ENCODE peak calls at places on chromosomes 13 and 19, in nine cellular contexts. R, Z, O, B, Y, J, I, D and N are unnamed samples.

GRCh38 chr13:109369357-109370052 is 416.9 kb downstream of the IRS2 start:
- DNase-seq in R (no peak), Z (no peak), O (no peak), B (no peak), Y (no peak), J (no peak), I (no peak), D (no peak), N (no peak)

GRCh38 chr13:25468330-25469178 is 96.8 kb downstream of the ATP8A2 start:
- DNase-seq in R (no peak), Z (no peak), O (no peak), B (no peak), Y (no peak), J (no peak), I (no peak), D (no peak), N (no peak)

GRCh38 chr13:33322474-33322827 is 36.9 kb upstream of the STARD13 start:
- DNase-seq in R (peak), Z (no peak), O (no peak), B (peak), Y (no peak), J (no peak), I (no peak), D (peak), N (no peak)

GRCh38 chr13:20544186-20544914 is 18.7 kb upstream of the CRYL1 start:
- DNase-seq in R (no peak), Z (no peak), O (no peak), B (no peak), Y (no peak), J (no peak), I (no peak), D (no peak), N (no peak)

GRCh38 chr13:83716121-83716520 is 166.2 kb downstream of the SLITRK1 start:
- DNase-seq in R (no peak), Z (no peak), O (no peak), B (no peak), Y (no peak), J (no peak), I (no peak), D (no peak), N (no peak)

GRCh38 chr13:97913206-97913605 is 40.3 kb upstream of the IPO5 start:
- DNase-seq in R (no peak), Z (no peak), O (no peak), B (no peak), Y (no peak), J (no peak), I (no peak), D (no peak), N (no peak)

GRCh38 chr13:25286308-25286968 is 850 bp downstream of the MTMR6 start:
- DNase-seq in R (no peak), Z (no peak), O (no peak), B (peak), Y (no peak), J (no peak), I (peak), D (no peak), N (no peak)

GRCh38 chr13:103694471-103694870 is 628.3 kb upstream of the SLC10A2 start:
- DNase-seq in R (no peak), Z (no peak), O (no peak), B (no peak), Y (no peak), J (no peak), I (no peak), D (no peak), N (no peak)

GRCh38 chr13:77975358-77976042 is 56.9 kb upstream of the EDNRB start:
- DNase-seq in R (no peak), Z (no peak), O (no peak), B (no peak), Y (no peak), J (no peak), I (no peak), D (no peak), N (no peak)

GRCh38 chr19:10270616-10271394 is at the start of gene ICAM1:
- DNase-seq in R (peak), Z (peak), O (no peak), B (peak), Y (no peak), J (peak), I (peak), D (peak), N (peak)

GRCh38 chr19:40279120-40279551 is 6.0 kb downstream of the AKT2 start:
- DNase-seq in R (peak), Z (no peak), O (no peak), B (peak), Y (no peak), J (peak), I (no peak), D (peak), N (no peak)

GRCh38 chr19:29941828-29942403 is at the start of gene URI1:
- DNase-seq in R (peak), Z (peak), O (peak), B (peak), Y (peak), J (peak), I (peak), D (peak), N (peak)

GRCh38 chr19:4368128-4368820 is 24.9 kb downstream of the MPND start:
- DNase-seq in R (no peak), Z (no peak), O (no peak), B (no peak), Y (no peak), J (no peak), I (peak), D (peak), N (peak)

GRCh38 chr19:44807652-44808462 is 1.0 kb upstream of the BCAM start:
- DNase-seq in R (peak), Z (peak), O (no peak), B (peak), Y (peak), J (no peak), I (peak), D (no peak), N (peak)

GRCh38 chr19:47257411-47258169 is 1.3 kb downstream of the CCDC9 start:
- DNase-seq in R (no peak), Z (no peak), O (peak), B (no peak), Y (no peak), J (no peak), I (no peak), D (peak), N (no peak)

GRCh38 chr13:29852464-29853054 is 2.1 kb upstream of the UBL3 start:
- DNase-seq in R (no peak), Z (no peak), O (no peak), B (no peak), Y (no peak), J (no peak), I (no peak), D (no peak), N (no peak)

GRCh38 chr13:35475131-35475959 is 1.1 kb downstream of the MAB21L1 start:
- DNase-seq in R (peak), Z (no peak), O (peak), B (peak), Y (no peak), J (peak), I (peak), D (no peak), N (peak)

GRCh38 chr13:94596575-94596971 is 621 bp upstream of the TGDS start:
- DNase-seq in R (no peak), Z (no peak), O (no peak), B (no peak), Y (no peak), J (no peak), I (no peak), D (peak), N (no peak)

GRCh38 chr13:94599877-94600276 is 1.8 kb upstream of the GPR180 start:
- DNase-seq in R (no peak), Z (no peak), O (no peak), B (no peak), Y (no peak), J (no peak), I (no peak), D (no peak), N (no peak)

GRCh38 chr13:94595006-94595942 is 678 bp downstream of the TGDS start:
- DNase-seq in R (no peak), Z (no peak), O (peak), B (peak), Y (no peak), J (no peak), I (peak), D (no peak), N (no peak)

GRCh38 chr13:94598281-94598680 is 2.3 kb upstream of the TGDS start:
- DNase-seq in R (no peak), Z (no peak), O (no peak), B (no peak), Y (no peak), J (no peak), I (no peak), D (no peak), N (no peak)

DNA sequence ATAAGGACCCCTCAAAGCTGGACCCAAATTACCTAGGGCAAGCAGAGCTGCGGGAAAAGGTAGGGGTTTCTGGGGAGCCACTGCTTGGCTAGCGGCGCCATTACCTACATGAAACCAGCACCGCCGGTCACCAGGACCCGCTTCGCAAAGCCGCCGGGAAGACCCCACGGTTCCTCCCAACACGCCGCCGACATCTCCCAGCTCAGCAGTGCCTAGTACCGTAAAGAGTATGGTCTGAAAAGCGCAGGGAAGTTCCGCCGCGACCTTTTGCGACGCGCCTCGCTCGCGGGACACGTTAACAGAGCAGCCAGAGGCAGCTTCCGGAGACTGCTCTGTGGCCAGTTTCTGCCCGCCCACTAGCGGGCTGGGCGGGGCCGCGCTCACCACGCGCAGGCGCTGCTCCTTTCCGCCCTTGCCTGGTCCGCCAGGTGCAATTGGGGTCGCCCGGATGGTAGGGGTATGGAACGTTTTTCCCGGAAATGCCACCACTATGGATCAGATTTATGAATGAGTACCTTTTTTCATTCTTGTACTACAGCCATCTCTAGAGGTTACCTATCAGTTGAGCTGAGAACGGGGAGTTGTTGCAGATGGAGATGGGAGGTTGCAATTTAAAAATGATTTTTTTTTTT is at the start of gene TGDS:
- DNase-seq in R (peak), Z (peak), O (peak), B (peak), Y (peak), J (peak), I (peak), D (peak), N (peak)
- TF ChIP-seq POLR2A in R (peak), Z (peak), O (peak), B (peak), Y (peak), J (peak), I (peak), D (peak), N (peak)

GRCh38 chr13:106390360-106390759 is 145.1 kb downstream of the EFNB2 start:
- DNase-seq in R (no peak), Z (no peak), O (no peak), B (no peak), Y (no peak), J (no peak), I (peak), D (no peak), N (no peak)

GRCh38 chr13:106393776-106394175 is 141.7 kb downstream of the EFNB2 start:
- DNase-seq in R (no peak), Z (no peak), O (no peak), B (no peak), Y (no peak), J (no peak), I (no peak), D (no peak), N (no peak)

GRCh38 chr13:106385669-106386068 is 149.8 kb downstream of the EFNB2 start:
- DNase-seq in R (no peak), Z (no peak), O (no peak), B (no peak), Y (no peak), J (no peak), I (no peak), D (no peak), N (no peak)

DNA sequence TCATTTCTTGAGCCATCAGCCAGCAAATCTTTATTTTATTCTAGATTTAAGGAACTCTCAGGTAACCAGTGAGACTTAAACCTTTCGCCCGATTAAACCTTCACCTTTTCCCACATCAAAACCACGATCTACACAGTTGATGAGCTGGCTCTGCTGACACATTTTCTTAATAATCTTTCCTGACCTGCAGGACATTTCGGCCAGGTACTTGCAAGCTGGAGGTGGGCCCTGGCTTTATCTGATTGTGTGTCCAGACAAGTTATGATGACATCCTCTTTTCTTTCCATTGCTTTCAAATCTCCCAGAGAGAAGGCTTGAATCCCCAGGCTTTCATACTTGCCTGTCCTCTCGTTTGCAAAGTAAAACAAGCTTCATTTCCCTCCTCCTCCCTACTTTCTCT is 144.2 kb downstream of the EFNB2 start:
- DNase-seq in R (no peak), Z (no peak), O (no peak), B (no peak), Y (no peak), J (no peak), I (no peak), D (no peak), N (no peak)
- TF ChIP-seq POLR2A in R (no peak), Z (no peak), O (no peak), B (no peak), Y (no peak), J (no peak), I (no peak), D (no peak), N (no peak)

GRCh38 chr19:50419580-50420035 is 870 bp downstream of the SPIB start:
- DNase-seq in R (no peak), Z (no peak), O (no peak), B (no peak), Y (no peak), J (no peak), I (no peak), D (no peak), N (no peak)
- TF ChIP-seq POLR2A in R (no peak), Z (no peak), O (no peak), B (no peak), Y (no peak), J (no peak), I (no peak), D (no peak), N (no peak)

DNA sequence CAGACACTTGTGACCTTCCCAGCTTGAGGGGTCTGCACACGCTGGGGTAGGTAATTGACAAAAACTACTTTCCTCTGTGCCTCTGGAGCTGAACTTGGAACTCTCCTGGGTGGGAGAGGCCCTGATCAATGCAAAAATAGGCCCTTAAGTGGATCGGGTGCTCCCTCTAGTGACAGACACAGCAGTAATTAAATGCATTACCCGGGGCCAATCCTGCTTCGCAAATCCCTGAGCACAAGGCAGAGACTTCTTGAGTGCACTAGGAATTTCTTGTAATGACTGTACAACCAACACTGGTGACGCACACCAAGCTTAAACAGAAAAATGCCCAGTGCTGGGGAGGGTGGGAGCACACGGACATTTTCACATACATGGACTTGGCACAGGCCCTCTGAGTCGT is 10.6 kb upstream of the UBE2S start:
- DNase-seq in R (no peak), Z (peak), O (peak), B (peak), Y (peak), J (no peak), I (peak), D (peak), N (peak)
- TF ChIP-seq POLR2A in R (no peak), Z (no peak), O (no peak), B (no peak), Y (no peak), J (no peak), I (no peak), D (no peak), N (no peak)